ENCODE peak calls at places on chromosome 11, in five cellular contexts. One of them, this sample, is unnamed.
A peak's percentile ranks its signal among the peaks of the same experiment; 100 is the strongest.

GRCh38 chr11:128814856-128815705 is 52.0 kb downstream of the KCNJ1 start:
- DNase-seq in Ammon's horn: no peak
- DNase-seq in H54: peak; percentile 16
- DNase-seq in OCI-M1: no peak
- DNase-seq in germinal center: no peak
- DNase-seq in this sample: peak; percentile 54

GRCh38 chr11:61281581-61282250 is 13.4 kb downstream of the VWCE start:
- DNase-seq in Ammon's horn: no peak
- DNase-seq in H54: peak; percentile 56
- DNase-seq in OCI-M1: peak; percentile 23
- DNase-seq in germinal center: peak; percentile 63
- DNase-seq in this sample: no peak

GRCh38 chr11:19753451-19754041 is 40.9 kb downstream of the NAV2 start:
- DNase-seq in Ammon's horn: no peak
- DNase-seq in H54: no peak
- DNase-seq in OCI-M1: no peak
- DNase-seq in germinal center: no peak
- DNase-seq in this sample: no peak

GRCh38 chr11:36186797-36187196 is 102.4 kb downstream of the COMMD9 start:
- DNase-seq in Ammon's horn: no peak
- DNase-seq in H54: no peak
- DNase-seq in OCI-M1: no peak
- DNase-seq in germinal center: peak; percentile 21
- DNase-seq in this sample: no peak

GRCh38 chr11:17985517-17985916 is 27.3 kb downstream of the SERGEF start:
- DNase-seq in Ammon's horn: peak; percentile 20
- DNase-seq in H54: peak; percentile 25
- DNase-seq in OCI-M1: no peak
- DNase-seq in germinal center: no peak
- DNase-seq in this sample: no peak

GRCh38 chr11:36408476-36409136 is 101.5 kb downstream of the TRAF6 start:
- DNase-seq in Ammon's horn: no peak
- DNase-seq in H54: no peak
- DNase-seq in OCI-M1: no peak
- DNase-seq in germinal center: no peak
- DNase-seq in this sample: no peak

GRCh38 chr11:13114566-13115465 is 105.7 kb downstream of the RASSF10 start:
- DNase-seq in Ammon's horn: peak; percentile 63
- DNase-seq in H54: no peak
- DNase-seq in OCI-M1: peak; percentile 18
- DNase-seq in germinal center: no peak
- DNase-seq in this sample: no peak

GRCh38 chr11:125055107-125055715 is 7.9 kb upstream of the SLC37A2 start:
- DNase-seq in Ammon's horn: no peak
- DNase-seq in H54: no peak
- DNase-seq in OCI-M1: no peak
- DNase-seq in germinal center: no peak
- DNase-seq in this sample: no peak

GRCh38 chr11:44334356-44335004 is 24.5 kb upstream of the ALX4 start:
- DNase-seq in Ammon's horn: no peak
- DNase-seq in H54: no peak
- DNase-seq in OCI-M1: no peak
- DNase-seq in germinal center: no peak
- DNase-seq in this sample: no peak

GRCh38 chr11:115693002-115693401 is 188.8 kb upstream of the CADM1 start:
- DNase-seq in Ammon's horn: no peak
- DNase-seq in H54: no peak
- DNase-seq in OCI-M1: no peak
- DNase-seq in germinal center: no peak
- DNase-seq in this sample: no peak

GRCh38 chr11:116605543-116605942 is 167.2 kb downstream of the BUD13 start:
- DNase-seq in Ammon's horn: no peak
- DNase-seq in H54: no peak
- DNase-seq in OCI-M1: peak; percentile 82
- DNase-seq in germinal center: peak; percentile 28
- DNase-seq in this sample: peak; percentile 12

GRCh38 chr11:12200359-12201015 is 90.1 kb downstream of the MICAL2 start:
- DNase-seq in Ammon's horn: no peak
- DNase-seq in H54: no peak
- DNase-seq in OCI-M1: peak; percentile 75
- DNase-seq in germinal center: no peak
- DNase-seq in this sample: no peak

GRCh38 chr11:8321876-8322275 is 58.2 kb upstream of the LMO1 start:
- DNase-seq in Ammon's horn: no peak
- DNase-seq in H54: no peak
- DNase-seq in OCI-M1: no peak
- DNase-seq in germinal center: no peak
- DNase-seq in this sample: no peak